ENCODE peak calls at places on chromosomes 2 and 18, in four cellular contexts. One of them, this sample, is unnamed.
A peak's percentile ranks its signal among the peaks of the same experiment; 100 is the strongest.

GRCh38 chr2:64881037-64881492 is 108.1 kb upstream of the SLC1A4 start:
- DNase-seq in HCT116: no peak
- DNase-seq in adrenal gland: no peak
- DNase-seq in H1: no peak
- DNase-seq in this sample: no peak

GRCh38 chr2:167827352-167828097 is 419.9 kb downstream of the STK39 start:
- DNase-seq in HCT116: no peak
- DNase-seq in adrenal gland: no peak
- DNase-seq in H1: no peak
- DNase-seq in this sample: no peak

GRCh38 chr2:66445076-66445724 is 10.3 kb downstream of the MEIS1 start:
- DNase-seq in HCT116: no peak
- DNase-seq in adrenal gland: peak; percentile 44
- DNase-seq in H1: peak; percentile 70
- DNase-seq in this sample: no peak

GRCh38 chr2:60356346-60356745 is 197.1 kb downstream of the BCL11A start:
- DNase-seq in HCT116: no peak
- DNase-seq in adrenal gland: no peak
- DNase-seq in H1: no peak
- DNase-seq in this sample: no peak

GRCh38 chr2:68284896-68285295 is 32.6 kb upstream of the PPP3R1 start:
- DNase-seq in HCT116: no peak
- DNase-seq in adrenal gland: no peak
- DNase-seq in H1: no peak
- DNase-seq in this sample: no peak

GRCh38 chr2:20520128-20520527 is 73.3 kb downstream of the RHOB start:
- DNase-seq in HCT116: no peak
- DNase-seq in adrenal gland: no peak
- DNase-seq in H1: no peak
- DNase-seq in this sample: no peak

GRCh38 chr2:43345872-43346271 is 119.5 kb upstream of the ZFP36L2 start:
- DNase-seq in HCT116: no peak
- DNase-seq in adrenal gland: no peak
- DNase-seq in H1: no peak
- DNase-seq in this sample: no peak

GRCh38 chr2:7007846-7008741 is 90.9 kb downstream of the RNF144A start:
- DNase-seq in HCT116: no peak
- DNase-seq in adrenal gland: peak; percentile 98
- DNase-seq in H1: no peak
- DNase-seq in this sample: peak; percentile 86

GRCh38 chr2:31205186-31205585 is 12.1 kb downstream of the CAPN14 start:
- DNase-seq in HCT116: no peak
- DNase-seq in adrenal gland: no peak
- DNase-seq in H1: peak; percentile 28
- DNase-seq in this sample: no peak

GRCh38 chr2:134718956-134719814 is at the start of gene TMEM163:
- DNase-seq in HCT116: no peak
- DNase-seq in adrenal gland: peak; percentile 42
- DNase-seq in H1: peak; percentile 66
- DNase-seq in this sample: peak; percentile 40

GRCh38 chr2:38615237-38615636 is 12.5 kb upstream of the HNRNPLL start:
- DNase-seq in HCT116: no peak
- DNase-seq in adrenal gland: no peak
- DNase-seq in H1: no peak
- DNase-seq in this sample: no peak

GRCh38 chr18:8081872-8082553 is 514.9 kb downstream of the PTPRM start:
- DNase-seq in HCT116: no peak
- DNase-seq in adrenal gland: no peak
- DNase-seq in H1: no peak
- DNase-seq in this sample: peak; percentile 70

GRCh38 chr18:75378674-75379315 is 48.7 kb downstream of the SMIM21 start:
- DNase-seq in HCT116: no peak
- DNase-seq in adrenal gland: no peak
- DNase-seq in H1: no peak
- DNase-seq in this sample: no peak

GRCh38 chr2:218003265-218003950 is 613 bp upstream of the TNS1 start:
- DNase-seq in HCT116: no peak
- DNase-seq in adrenal gland: peak; percentile 63
- DNase-seq in H1: no peak
- DNase-seq in this sample: peak; percentile 54

GRCh38 chr2:62227386-62228075 is 31.6 kb downstream of the B3GNT2 start:
- DNase-seq in HCT116: no peak
- DNase-seq in adrenal gland: no peak
- DNase-seq in H1: peak; percentile 29
- DNase-seq in this sample: no peak

GRCh38 chr2:45343618-45344017 is 267.4 kb downstream of the SRBD1 start:
- DNase-seq in HCT116: no peak
- DNase-seq in adrenal gland: no peak
- DNase-seq in H1: peak; percentile 44
- DNase-seq in this sample: no peak

GRCh38 chr2:191345788-191346187 is 100.6 kb downstream of the MYO1B start:
- DNase-seq in HCT116: no peak
- DNase-seq in adrenal gland: no peak
- DNase-seq in H1: no peak
- DNase-seq in this sample: no peak

GRCh38 chr2:208489687-208490086 is 83.1 kb downstream of the PTH2R start:
- DNase-seq in HCT116: no peak
- DNase-seq in adrenal gland: no peak
- DNase-seq in H1: no peak
- DNase-seq in this sample: no peak

DNA sequence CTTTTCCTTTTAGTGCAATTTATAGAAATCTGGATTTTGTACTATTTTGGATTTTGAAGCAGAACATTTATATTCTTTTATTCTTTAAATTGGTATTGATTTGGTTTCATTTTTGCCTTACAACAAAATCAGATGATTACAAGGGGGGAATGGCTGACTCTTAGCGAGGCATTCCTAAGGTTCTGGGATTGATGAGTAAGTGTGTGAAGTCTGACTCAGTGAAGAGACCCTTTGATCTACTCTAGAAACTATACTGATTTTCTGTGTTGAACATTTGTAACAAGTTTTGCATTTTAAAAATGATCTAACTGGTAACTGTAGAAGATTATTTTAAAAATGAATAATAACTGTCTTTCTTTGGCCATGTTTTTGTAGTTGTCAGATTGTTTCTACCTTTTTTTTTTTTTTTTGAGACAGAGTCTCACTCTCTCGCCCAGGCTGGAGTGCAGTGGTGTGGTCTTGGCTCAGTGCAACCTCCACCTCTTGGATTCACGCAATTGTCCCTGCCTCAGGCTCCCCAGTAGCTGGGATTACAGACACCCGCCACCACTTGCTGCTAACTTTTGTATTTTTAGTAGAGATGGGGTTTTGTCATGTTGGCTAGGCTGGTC is 48.7 kb downstream of the TTC39C start:
- DNase-seq in HCT116: peak; percentile 27
- DNase-seq in adrenal gland: no peak
- DNase-seq in H1: no peak
- DNase-seq in this sample: no peak
- H3K4me1 ChIP-seq in HCT116: peaks cover 28% of the 10 kb centered on the region
- H3K4me1 ChIP-seq in adrenal gland: peaks cover 15% of the 10 kb centered on the region
- H3K4me1 ChIP-seq in H1: no peaks in the 10 kb centered on the region
- H3K4me1 ChIP-seq in this sample: no peaks in the 10 kb centered on the region

DNA sequence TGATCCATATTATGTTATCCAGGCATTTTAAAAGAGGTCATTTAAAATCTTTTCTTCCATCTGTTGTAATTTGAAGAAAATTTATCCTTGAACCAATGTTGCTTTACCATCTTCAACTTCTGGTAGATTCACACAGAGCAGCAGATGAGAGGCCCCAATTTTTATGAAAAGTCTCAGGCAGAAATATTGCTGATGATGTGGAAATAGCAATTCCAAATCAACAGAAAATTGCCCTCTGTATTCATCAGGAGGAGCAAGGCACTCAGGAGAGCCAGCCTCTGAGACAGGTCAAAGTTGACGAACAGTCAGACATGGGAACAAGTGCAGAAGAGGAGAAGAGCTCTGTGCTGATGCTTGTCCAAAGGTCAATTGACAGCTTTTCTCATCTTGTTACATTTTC is 444.9 kb downstream of the NCKAP5 start:
- DNase-seq in HCT116: no peak
- DNase-seq in adrenal gland: no peak
- DNase-seq in H1: no peak
- DNase-seq in this sample: no peak
- TF ChIP-seq POLR2A in HCT116: no peak
- TF ChIP-seq POLR2A in adrenal gland: no peak
- TF ChIP-seq POLR2A in H1: no peak
- TF ChIP-seq POLR2A in this sample: no peak

DNA sequence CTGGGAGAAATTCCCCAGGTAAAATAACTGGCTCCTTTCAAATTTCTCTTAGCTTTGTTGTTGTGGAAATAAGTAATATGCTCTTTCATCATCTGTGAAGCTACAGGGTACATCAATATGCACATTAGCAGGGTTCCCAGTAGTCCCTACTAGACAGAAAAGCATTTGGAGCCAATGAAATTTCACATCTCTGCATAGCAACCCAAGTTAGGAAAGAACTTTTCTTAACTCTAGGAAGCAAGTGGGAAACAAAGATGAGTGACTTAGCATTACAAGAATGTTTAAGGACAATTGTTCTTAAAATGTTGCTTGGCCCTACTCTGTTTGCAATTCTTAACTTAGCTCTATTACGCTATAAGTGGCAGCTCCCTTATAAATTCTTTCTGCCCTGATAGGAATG is 39.7 kb downstream of the ZEB2 start:
- DNase-seq in HCT116: no peak
- DNase-seq in adrenal gland: no peak
- DNase-seq in H1: no peak
- DNase-seq in this sample: no peak
- H3K4me1 ChIP-seq in HCT116: no peaks in the 10 kb centered on the region
- H3K4me1 ChIP-seq in adrenal gland: peaks cover 95% of the 10 kb centered on the region
- H3K4me1 ChIP-seq in H1: peaks cover 11% of the 10 kb centered on the region
- H3K4me1 ChIP-seq in this sample: peaks cover 32% of the 10 kb centered on the region

GRCh38 chr2:25673170-25674002 is at the start of gene DTNB:
- DNase-seq in HCT116: no peak
- DNase-seq in adrenal gland: peak; percentile 90
- DNase-seq in H1: peak; percentile 91
- DNase-seq in this sample: peak; percentile 90
- TF ChIP-seq POLR2A in HCT116: no peak
- TF ChIP-seq POLR2A in adrenal gland: peak; percentile 47
- TF ChIP-seq POLR2A in H1: peak; percentile 10
- TF ChIP-seq POLR2A in this sample: peak; percentile 84

GRCh38 chr2:220660277-220661155 is 911.6 kb downstream of the EPHA4 start:
- DNase-seq in HCT116: no peak
- DNase-seq in adrenal gland: no peak
- DNase-seq in H1: no peak
- DNase-seq in this sample: peak; percentile 42
- H3K4me1 ChIP-seq in HCT116: no peaks in the 10 kb centered on the region
- H3K4me1 ChIP-seq in adrenal gland: no peaks in the 10 kb centered on the region
- H3K4me1 ChIP-seq in H1: no peaks in the 10 kb centered on the region
- H3K4me1 ChIP-seq in this sample: peaks cover 36% of the 10 kb centered on the region